ENCODE peak calls at places on chromosomes 6 and 20, in six cellular contexts. F, X, O, Y, U and I are unnamed samples.

GRCh38 chr6:137975058-137975940 is 108.2 kb downstream of the TNFAIP3 start:
- DNase-seq in O (no peak), F (peak), Y (peak), U (no peak), X (peak), I (no peak)

GRCh38 chr20:61502433-61502832 is 250.4 kb downstream of the CDH4 start:
- DNase-seq in X (no peak), F (peak), O (no peak), Y (peak), U (no peak), I (no peak)

GRCh38 chr20:45834797-45835161 is 1.2 kb downstream of the SNX21 start:
- DNase-seq in O (no peak), X (no peak), U (no peak), F (no peak), Y (no peak), I (no peak)

GRCh38 chr6:38391909-38392614 is 247.7 kb downstream of the BTBD9 start:
- DNase-seq in F (peak), X (no peak), Y (peak), O (no peak), U (no peak), I (no peak)

GRCh38 chr6:24145690-24146131 is 19.7 kb downstream of the NRSN1 start:
- DNase-seq in O (no peak), X (no peak), U (no peak), Y (no peak), F (no peak), I (no peak)

GRCh38 chr6:150830409-150831165 is 34.9 kb upstream of the MTHFD1L start:
- DNase-seq in O (no peak), X (no peak), F (no peak), Y (peak), U (peak), I (no peak)

GRCh38 chr20:8144282-8145245 is 12.5 kb downstream of the PLCB1 start:
- DNase-seq in O (no peak), X (no peak), U (peak), Y (peak), F (peak), I (no peak)

GRCh38 chr20:21432911-21433310 is 35.6 kb upstream of the NKX2-4 start:
- DNase-seq in F (peak), U (no peak), Y (no peak), X (no peak), O (no peak), I (no peak)

GRCh38 chr20:52493177-52493711 is 301.7 kb upstream of the ZFP64 start:
- DNase-seq in Y (no peak), O (no peak), F (peak), X (peak), U (no peak), I (peak)

GRCh38 chr6:116070990-116071389 is 10.3 kb upstream of the FRK start:
- DNase-seq in Y (no peak), U (no peak), O (no peak), F (no peak), X (no peak), I (no peak)

GRCh38 chr6:105900120-105900937 is 185.8 kb upstream of the PRDM1 start:
- DNase-seq in F (peak), U (peak), Y (peak), X (no peak), O (no peak), I (peak)

GRCh38 chr6:159978291-159979135 is 9.6 kb downstream of the IGF2R start:
- DNase-seq in Y (no peak), U (no peak), O (no peak), X (no peak), F (peak), I (no peak)